ENCODE peak calls at places on chromosomes 5 and 9, in five cellular contexts. One of them, this sample, is unnamed.

GRCh38 chr9:98091735-98092632 is 27.0 kb downstream of the TRIM14 start:
- DNase-seq in HCT116: no peak
- DNase-seq in hippocampal formation: no peak
- DNase-seq in Karpas-422: no peak
- DNase-seq in iris pigment epithelial cell: peak
- DNase-seq in this sample: no peak

GRCh38 chr9:112043423-112043822 is 131.7 kb downstream of the SUSD1 start:
- DNase-seq in HCT116: no peak
- DNase-seq in Karpas-422: no peak
- DNase-seq in hippocampal formation: no peak
- DNase-seq in iris pigment epithelial cell: peak
- DNase-seq in this sample: no peak

GRCh38 chr5:72231989-72232703 is 87.9 kb downstream of the MRPS27 start:
- DNase-seq in hippocampal formation: no peak
- DNase-seq in HCT116: no peak
- DNase-seq in iris pigment epithelial cell: peak
- DNase-seq in Karpas-422: no peak
- DNase-seq in this sample: no peak

GRCh38 chr5:149831492-149831891 is 101.4 kb downstream of the PPARGC1B start:
- DNase-seq in iris pigment epithelial cell: peak
- DNase-seq in Karpas-422: peak
- DNase-seq in hippocampal formation: no peak
- DNase-seq in HCT116: no peak
- DNase-seq in this sample: no peak

GRCh38 chr9:75803130-75803529 is 87.3 kb upstream of the PCSK5 start:
- DNase-seq in HCT116: no peak
- DNase-seq in Karpas-422: no peak
- DNase-seq in iris pigment epithelial cell: peak
- DNase-seq in hippocampal formation: no peak
- DNase-seq in this sample: no peak

GRCh38 chr9:89635007-89635742 is 30.4 kb downstream of the GADD45G start:
- DNase-seq in HCT116: no peak
- DNase-seq in iris pigment epithelial cell: peak
- DNase-seq in Karpas-422: no peak
- DNase-seq in hippocampal formation: peak
- DNase-seq in this sample: peak

GRCh38 chr9:26053954-26054353 is 375.7 kb upstream of the TUSC1 start:
- DNase-seq in HCT116: no peak
- DNase-seq in hippocampal formation: no peak
- DNase-seq in iris pigment epithelial cell: no peak
- DNase-seq in Karpas-422: no peak
- DNase-seq in this sample: no peak

GRCh38 chr5:59483971-59484472 is 409.5 kb downstream of the PDE4D start:
- DNase-seq in HCT116: no peak
- DNase-seq in Karpas-422: no peak
- DNase-seq in iris pigment epithelial cell: peak
- DNase-seq in hippocampal formation: no peak
- DNase-seq in this sample: no peak

GRCh38 chr9:131138676-131139075 is 13.3 kb downstream of the NUP214 start:
- DNase-seq in HCT116: no peak
- DNase-seq in Karpas-422: no peak
- DNase-seq in iris pigment epithelial cell: no peak
- DNase-seq in hippocampal formation: no peak
- DNase-seq in this sample: no peak

GRCh38 chr5:38323645-38324295 is 65.4 kb downstream of the EGFLAM start:
- DNase-seq in iris pigment epithelial cell: peak
- DNase-seq in HCT116: no peak
- DNase-seq in Karpas-422: no peak
- DNase-seq in hippocampal formation: no peak
- DNase-seq in this sample: peak

GRCh38 chr5:100505984-100506670 is 29.0 kb upstream of the FAM174A start:
- DNase-seq in hippocampal formation: no peak
- DNase-seq in HCT116: peak
- DNase-seq in iris pigment epithelial cell: peak
- DNase-seq in Karpas-422: no peak
- DNase-seq in this sample: peak

GRCh38 chr9:4105183-4105582 is 194.7 kb downstream of the GLIS3 start:
- DNase-seq in HCT116: no peak
- DNase-seq in hippocampal formation: no peak
- DNase-seq in iris pigment epithelial cell: no peak
- DNase-seq in Karpas-422: no peak
- DNase-seq in this sample: no peak

GRCh38 chr9:136119259-136120118 is 814 bp upstream of the TMEM250 start:
- DNase-seq in Karpas-422: peak
- DNase-seq in hippocampal formation: no peak
- DNase-seq in HCT116: no peak
- DNase-seq in iris pigment epithelial cell: peak
- DNase-seq in this sample: no peak

GRCh38 chr5:43315262-43315661 is 2.0 kb upstream of the HMGCS1 start:
- DNase-seq in hippocampal formation: no peak
- DNase-seq in iris pigment epithelial cell: peak
- DNase-seq in HCT116: peak
- DNase-seq in Karpas-422: no peak
- DNase-seq in this sample: peak

GRCh38 chr9:77910216-77910615 is 121.4 kb downstream of the GNAQ start:
- DNase-seq in Karpas-422: no peak
- DNase-seq in iris pigment epithelial cell: no peak
- DNase-seq in hippocampal formation: peak
- DNase-seq in HCT116: no peak
- DNase-seq in this sample: no peak

GRCh38 chr5:143751342-143751741 is 60.6 kb upstream of the HMHB1 start:
- DNase-seq in Karpas-422: no peak
- DNase-seq in HCT116: no peak
- DNase-seq in hippocampal formation: no peak
- DNase-seq in iris pigment epithelial cell: no peak
- DNase-seq in this sample: no peak

GRCh38 chr9:30757723-30758122 is 1626.7 kb upstream of the ACO1 start:
- DNase-seq in Karpas-422: no peak
- DNase-seq in hippocampal formation: no peak
- DNase-seq in iris pigment epithelial cell: no peak
- DNase-seq in HCT116: no peak
- DNase-seq in this sample: no peak

GRCh38 chr9:133658442-133659431 is 22.6 kb downstream of the DBH start:
- DNase-seq in hippocampal formation: no peak
- DNase-seq in iris pigment epithelial cell: peak
- DNase-seq in Karpas-422: no peak
- DNase-seq in HCT116: peak
- DNase-seq in this sample: peak

GRCh38 chr9:18857769-18858168 is 175.2 kb downstream of the SAXO1 start:
- DNase-seq in hippocampal formation: no peak
- DNase-seq in HCT116: no peak
- DNase-seq in Karpas-422: no peak
- DNase-seq in iris pigment epithelial cell: peak
- DNase-seq in this sample: no peak

GRCh38 chr9:123438321-123438720 is 82.3 kb downstream of the CRB2 start:
- DNase-seq in HCT116: no peak
- DNase-seq in Karpas-422: no peak
- DNase-seq in iris pigment epithelial cell: peak
- DNase-seq in hippocampal formation: no peak
- DNase-seq in this sample: no peak

GRCh38 chr5:79093762-79094161 is 17.8 kb upstream of the BHMT start:
- DNase-seq in iris pigment epithelial cell: no peak
- DNase-seq in hippocampal formation: no peak
- DNase-seq in HCT116: no peak
- DNase-seq in Karpas-422: no peak
- DNase-seq in this sample: no peak

This sample was measured in RWPE1.